ENCODE peak calls at places on chromosome 19, in four cellular contexts. One of them, this sample, is unnamed.
A peak's percentile ranks its signal among the peaks of the same experiment; 100 is the strongest.

GRCh38 chr19:11136400-11137101 is 19.0 kb downstream of the SPC24 start:
- DNase-seq in Calu3: no peak
- DNase-seq in AG08395: no peak
- DNase-seq in stimulated activated CD4-positive, alpha-beta T cell treated with anti-CD3 and anti-CD28 coated beads, Interleukin-4, amount 100 ng/mL, for 48 hours: no peak
- DNase-seq in this sample: no peak

GRCh38 chr19:56507446-56508281 is at the start of gene ZNF471:
- DNase-seq in Calu3: no peak
- DNase-seq in AG08395: peak; percentile 100
- DNase-seq in stimulated activated CD4-positive, alpha-beta T cell treated with anti-CD3 and anti-CD28 coated beads, Interleukin-4, amount 100 ng/mL, for 48 hours: peak; percentile 64
- DNase-seq in this sample: peak; percentile 95

GRCh38 chr19:46000497-46001246 is 5.4 kb downstream of the CCDC61 start:
- DNase-seq in Calu3: no peak
- DNase-seq in AG08395: no peak
- DNase-seq in stimulated activated CD4-positive, alpha-beta T cell treated with anti-CD3 and anti-CD28 coated beads, Interleukin-4, amount 100 ng/mL, for 48 hours: peak; percentile 57
- DNase-seq in this sample: no peak

GRCh38 chr19:1069009-1069779 is 2.2 kb downstream of the ARHGAP45 start:
- DNase-seq in Calu3: no peak
- DNase-seq in AG08395: no peak
- DNase-seq in stimulated activated CD4-positive, alpha-beta T cell treated with anti-CD3 and anti-CD28 coated beads, Interleukin-4, amount 100 ng/mL, for 48 hours: no peak
- DNase-seq in this sample: no peak

GRCh38 chr19:33274663-33275558 is 27.4 kb downstream of the CEBPA start:
- DNase-seq in Calu3: no peak
- DNase-seq in AG08395: no peak
- DNase-seq in stimulated activated CD4-positive, alpha-beta T cell treated with anti-CD3 and anti-CD28 coated beads, Interleukin-4, amount 100 ng/mL, for 48 hours: no peak
- DNase-seq in this sample: no peak

GRCh38 chr19:33125929-33126388 is 6.0 kb upstream of the WDR88 start:
- DNase-seq in Calu3: peak; percentile 64
- DNase-seq in AG08395: peak; percentile 88
- DNase-seq in stimulated activated CD4-positive, alpha-beta T cell treated with anti-CD3 and anti-CD28 coated beads, Interleukin-4, amount 100 ng/mL, for 48 hours: peak; percentile 41
- DNase-seq in this sample: peak; percentile 21

GRCh38 chr19:30228113-30228725 is 144.0 kb upstream of the ZNF536 start:
- DNase-seq in Calu3: no peak
- DNase-seq in AG08395: peak; percentile 35
- DNase-seq in stimulated activated CD4-positive, alpha-beta T cell treated with anti-CD3 and anti-CD28 coated beads, Interleukin-4, amount 100 ng/mL, for 48 hours: no peak
- DNase-seq in this sample: no peak

GRCh38 chr19:17406039-17406886 is 833 bp upstream of the BST2 start:
- DNase-seq in Calu3: no peak
- DNase-seq in AG08395: no peak
- DNase-seq in stimulated activated CD4-positive, alpha-beta T cell treated with anti-CD3 and anti-CD28 coated beads, Interleukin-4, amount 100 ng/mL, for 48 hours: peak; percentile 48
- DNase-seq in this sample: no peak

GRCh38 chr19:10191347-10191746 is 3.4 kb downstream of the DNMT1 start:
- DNase-seq in Calu3: no peak
- DNase-seq in AG08395: peak; percentile 49
- DNase-seq in stimulated activated CD4-positive, alpha-beta T cell treated with anti-CD3 and anti-CD28 coated beads, Interleukin-4, amount 100 ng/mL, for 48 hours: no peak
- DNase-seq in this sample: no peak

GRCh38 chr19:34639491-34640085 is 37.4 kb downstream of the SCGB2B2 start:
- DNase-seq in Calu3: peak; percentile 68
- DNase-seq in AG08395: peak; percentile 49
- DNase-seq in stimulated activated CD4-positive, alpha-beta T cell treated with anti-CD3 and anti-CD28 coated beads, Interleukin-4, amount 100 ng/mL, for 48 hours: peak; percentile 61
- DNase-seq in this sample: peak; percentile 26

GRCh38 chr19:41920878-41921277 is 7.4 kb downstream of the ERFL start:
- DNase-seq in Calu3: no peak
- DNase-seq in AG08395: no peak
- DNase-seq in stimulated activated CD4-positive, alpha-beta T cell treated with anti-CD3 and anti-CD28 coated beads, Interleukin-4, amount 100 ng/mL, for 48 hours: no peak
- DNase-seq in this sample: no peak

GRCh38 chr19:6273701-6274601 is 5.8 kb downstream of the MLLT1 start:
- DNase-seq in Calu3: peak; percentile 26
- DNase-seq in AG08395: peak; percentile 93
- DNase-seq in stimulated activated CD4-positive, alpha-beta T cell treated with anti-CD3 and anti-CD28 coated beads, Interleukin-4, amount 100 ng/mL, for 48 hours: no peak
- DNase-seq in this sample: no peak